ENCODE peak calls at places on chromosome 7, in four cellular contexts. V, H, U and S are unnamed samples.

GRCh38 chr7:55235115-55235514 is 130.0 kb upstream of the LANCL2 start:
- DNase-seq in U (no peak), V (no peak), H (no peak), S (no peak)

GRCh38 chr7:66683770-66684123 is 55.1 kb downstream of the KCTD7 start:
- DNase-seq in H (no peak), U (no peak), V (no peak), S (no peak)

GRCh38 chr7:16098585-16099179 is 322.7 kb downstream of the CRPPA start:
- DNase-seq in H (peak; percentile 29), U (no peak), V (no peak), S (no peak)

GRCh38 chr7:44959433-44959951 is 19.3 kb downstream of the MYO1G start:
- DNase-seq in H (peak; percentile 46), U (no peak), V (no peak), S (peak; percentile 34)

GRCh38 chr7:37118029-37118428 is 330.6 kb downstream of the ELMO1 start:
- DNase-seq in U (no peak), V (no peak), H (no peak), S (no peak)

GRCh38 chr7:133741703-133742102 is 385.4 kb upstream of the LRGUK start:
- DNase-seq in V (no peak), U (no peak), H (no peak), S (no peak)

GRCh38 chr7:66281678-66282593 is 76.8 kb downstream of the TPST1 start:
- DNase-seq in V (peak; percentile 70), U (no peak), H (peak; percentile 56), S (no peak)

GRCh38 chr7:76057813-76058145 is 9.9 kb downstream of the MDH2 start:
- DNase-seq in U (peak; percentile 81), V (no peak), H (no peak), S (no peak)

GRCh38 chr7:26279405-26279804 is 12.3 kb upstream of the SNX10 start:
- DNase-seq in H (peak; percentile 12), V (no peak), U (no peak), S (no peak)

GRCh38 chr7:55053651-55054226 is 34.9 kb downstream of the EGFR start:
- DNase-seq in V (peak; percentile 48), H (no peak), U (no peak), S (no peak)

GRCh38 chr7:45188736-45189135 is 31.1 kb downstream of the RAMP3 start:
- DNase-seq in U (no peak), V (no peak), H (no peak), S (no peak)

GRCh38 chr7:41882745-41883527 is 180.0 kb upstream of the INHBA start:
- DNase-seq in V (no peak), H (no peak), U (no peak), S (no peak)

GRCh38 chr7:147419001-147419400 is 1171.6 kb upstream of the C7orf33 start:
- DNase-seq in V (no peak), H (no peak), U (no peak), S (no peak)

GRCh38 chr7:67823345-67823744 is 826.7 kb downstream of the TYW1 start:
- DNase-seq in U (peak; percentile 35), H (peak; percentile 32), V (no peak), S (no peak)

GRCh38 chr7:45869426-45869825 is 3.5 kb downstream of the CCDC201 start:
- DNase-seq in U (no peak), V (no peak), H (peak; percentile 32), S (no peak)

GRCh38 chr7:44215531-44215930 is 14.8 kb downstream of the YKT6 start:
- DNase-seq in V (no peak), H (no peak), U (no peak), S (peak; percentile 39)

GRCh38 chr7:23341846-23342598 is 42.9 kb downstream of the MALSU1 start:
- DNase-seq in V (no peak), H (no peak), U (no peak), S (no peak)

GRCh38 chr7:35725280-35725680 is 30.3 kb upstream of the HERPUD2 start:
- DNase-seq in H (no peak), V (no peak), U (no peak), S (no peak)

GRCh38 chr7:16564909-16565426 is 38.3 kb downstream of the LRRC72 start:
- DNase-seq in V (no peak), U (no peak), H (peak; percentile 58), S (no peak)

GRCh38 chr7:115864082-115864481 is 166.5 kb downstream of the TFEC start:
- DNase-seq in U (no peak), V (no peak), H (no peak), S (no peak)

GRCh38 chr7:151080091-151080521 is 503 bp downstream of the FASTK start:
- DNase-seq in H (peak; percentile 45), U (no peak), V (no peak), S (peak; percentile 59)

GRCh38 chr7:43647314-43647691 is 64.4 kb downstream of the STK17A start:
- DNase-seq in H (no peak), V (peak; percentile 58), U (no peak), S (no peak)

GRCh38 chr7:154857728-154858681 is 144.9 kb downstream of the PAXIP1 start:
- DNase-seq in V (no peak), H (peak; percentile 31), U (no peak), S (no peak)

GRCh38 chr7:35487402-35487801 is 207.5 kb downstream of the HERPUD2 start:
- DNase-seq in H (no peak), U (no peak), V (no peak), S (no peak)

GRCh38 chr7:111356941-111357340 is 205.4 kb downstream of the IMMP2L start:
- DNase-seq in U (no peak), V (no peak), H (no peak), S (no peak)

GRCh38 chr7:77684030-77684429 is 12.2 kb upstream of the RSBN1L start:
- DNase-seq in H (no peak), U (peak; percentile 37), V (no peak), S (no peak)

GRCh38 chr7:16753932-16754571 is 497 bp downstream of the TSPAN13 start:
- DNase-seq in U (peak; percentile 38), H (no peak), V (peak; percentile 49), S (peak; percentile 61)

GRCh38 chr7:155846156-155846555 is 33.9 kb upstream of the SHH start:
- DNase-seq in H (no peak), V (no peak), U (no peak), S (peak; percentile 12)

GRCh38 chr7:117020605-117021002 is 67.3 kb downstream of the ST7 start:
- DNase-seq in V (no peak), U (no peak), H (no peak), S (no peak)

GRCh38 chr7:47937065-47937687 is 11.1 kb downstream of the PKD1L1 start:
- DNase-seq in H (no peak), V (no peak), U (no peak), S (no peak)

GRCh38 chr7:79436378-79436777 is 17.1 kb downstream of the MAGI2 start:
- DNase-seq in V (no peak), U (no peak), H (no peak), S (no peak)

GRCh38 chr7:30648744-30649540 is 33.3 kb downstream of the CRHR2 start:
- DNase-seq in H (no peak), U (no peak), V (no peak), S (peak; percentile 39)

GRCh38 chr7:32381024-32381601 is 109.1 kb downstream of the LSM5 start:
- DNase-seq in U (no peak), H (no peak), V (no peak), S (no peak)

GRCh38 chr7:137878333-137878961 is 31.7 kb upstream of the DGKI start:
- DNase-seq in U (peak; percentile 17), H (no peak), V (peak; percentile 91), S (no peak)

GRCh38 chr7:391411-391951 is 101.5 kb downstream of the FOXL3 start:
- DNase-seq in U (no peak), H (no peak), V (peak; percentile 37), S (peak; percentile 73)
- H3K27ac ChIP-seq in U (no peak overlapping the region), H (no peak overlapping the region), V (no peak overlapping the region), S (no peak overlapping the region)

GRCh38 chr7:29332875-29333482 is 138.4 kb downstream of the CHN2 start:
- DNase-seq in H (no peak), U (no peak), V (no peak), S (no peak)
- H3K27ac ChIP-seq in H (no peak overlapping the region), U (no peak overlapping the region), V (no peak overlapping the region), S (no peak overlapping the region)

GRCh38 chr7:20958474-20958873 is 171.8 kb upstream of the SP8 start:
- DNase-seq in V (no peak), H (no peak), U (no peak), S (no peak)

GRCh38 chr7:20959281-20959680 is 172.6 kb upstream of the SP8 start:
- DNase-seq in U (no peak), V (no peak), H (no peak), S (no peak)

DNA sequence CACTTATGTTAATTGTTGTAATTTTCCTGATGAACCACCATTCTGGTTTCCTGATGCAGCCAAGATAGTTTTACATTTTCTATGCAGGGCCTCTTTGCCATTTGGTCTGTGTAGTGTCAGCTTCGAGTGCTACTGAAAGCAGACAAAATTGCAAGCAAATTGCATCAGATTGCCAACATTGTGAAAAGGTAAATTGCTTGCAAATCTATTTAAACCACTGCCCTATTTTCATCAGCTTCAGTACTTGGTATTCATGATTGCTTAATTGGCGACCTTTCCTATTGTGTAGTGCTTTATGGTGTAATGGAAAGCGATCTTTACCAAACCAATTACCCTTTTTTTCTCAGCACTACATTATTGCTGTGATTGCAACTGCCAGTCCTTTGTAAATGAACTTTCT is 177.5 kb upstream of the SP8 start:
- DNase-seq in V (no peak), H (no peak), U (no peak), S (no peak)
- H3K27ac ChIP-seq in V (no peak overlapping the region), H (no peak overlapping the region), U (no peak overlapping the region), S (no peak overlapping the region)

GRCh38 chr7:107206706-107207105 is 37.9 kb downstream of the HBP1 start:
- DNase-seq in U (no peak), H (no peak), V (no peak), S (no peak)
- H3K27ac ChIP-seq in U (no peak overlapping the region), H (no peak overlapping the region), V (no peak overlapping the region), S (no peak overlapping the region)

DNA sequence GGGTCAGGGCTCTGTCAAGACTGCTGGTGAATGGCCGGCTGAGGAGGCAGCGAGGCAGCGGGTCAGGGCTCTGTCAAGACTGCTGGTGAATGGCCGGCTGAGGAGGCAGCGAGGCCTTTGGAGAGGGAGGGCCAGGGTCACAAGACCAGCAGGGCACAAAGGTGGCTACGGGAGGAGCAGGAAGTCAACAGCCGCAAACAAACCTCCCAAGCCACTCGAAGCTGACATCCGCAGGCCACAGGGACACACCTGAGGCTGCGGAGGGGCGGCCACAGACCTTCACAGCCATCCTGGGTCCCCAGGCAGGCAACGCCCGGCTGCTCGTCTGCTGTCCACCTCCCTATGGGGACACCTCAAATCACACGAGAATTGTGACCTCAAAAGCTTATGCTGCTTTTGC is 8.9 kb upstream of the GPER1 start:
- DNase-seq in U (no peak), V (no peak), H (no peak), S (no peak)
- H3K27ac ChIP-seq in U (no peak overlapping the region), V (no peak overlapping the region), H (no peak overlapping the region), S (no peak overlapping the region)

DNA sequence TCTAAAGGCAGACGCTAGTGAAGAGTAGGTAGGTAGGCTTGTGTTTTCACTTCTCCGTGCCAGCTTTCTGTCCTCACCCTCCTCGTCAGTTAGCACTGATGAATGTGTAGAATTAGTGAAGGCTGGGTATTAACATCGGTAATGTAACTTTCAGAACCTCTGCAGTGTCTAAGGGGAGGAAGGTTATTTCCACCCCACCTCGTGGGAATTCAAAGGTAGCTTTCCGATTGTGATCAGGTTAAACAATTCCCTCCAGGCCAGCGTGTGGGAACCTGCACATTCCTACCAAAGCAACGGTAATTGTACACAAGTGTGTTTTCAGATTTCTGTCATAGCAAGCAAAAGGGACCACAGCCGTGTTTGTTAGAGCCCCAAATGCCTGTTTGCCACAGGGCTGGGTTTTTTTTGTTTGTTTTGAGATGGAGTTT is 405.0 kb upstream of the GALNT17 start:
- DNase-seq in U (no peak), V (no peak), H (no peak), S (no peak)
- H3K27ac ChIP-seq in U (no peak overlapping the region), V (no peak overlapping the region), H (no peak overlapping the region), S (no peak overlapping the region)